ENCODE peak calls at places on chromosomes 11 and 22, in seven cellular contexts. One of them, this sample, is unnamed.

GRCh38 chr11:85756401-85757200 is 54.3 kb downstream of the SYTL2 start:
- DNase-seq in right lobe of liver: no peak
- DNase-seq in adrenal gland: no peak
- DNase-seq in A549: no peak
- DNase-seq in spleen: no peak
- DNase-seq in uterus: no peak
- DNase-seq in esophagus squamous epithelium: no peak
- DNase-seq in this sample: no peak

GRCh38 chr11:119490253-119491006 is 67.5 kb upstream of the THY1 start:
- DNase-seq in adrenal gland: no peak
- DNase-seq in A549: no peak
- DNase-seq in uterus: no peak
- DNase-seq in right lobe of liver: no peak
- DNase-seq in spleen: peak; percentile 58
- DNase-seq in esophagus squamous epithelium: no peak
- DNase-seq in this sample: no peak

GRCh38 chr11:128484172-128484571 is 103.2 kb downstream of the ETS1 start:
- DNase-seq in esophagus squamous epithelium: no peak
- DNase-seq in A549: peak; percentile 55
- DNase-seq in uterus: no peak
- DNase-seq in spleen: no peak
- DNase-seq in adrenal gland: no peak
- DNase-seq in right lobe of liver: no peak
- DNase-seq in this sample: no peak

GRCh38 chr11:79152511-79152910 is 288.3 kb downstream of the TENM4 start:
- DNase-seq in esophagus squamous epithelium: no peak
- DNase-seq in adrenal gland: no peak
- DNase-seq in A549: no peak
- DNase-seq in right lobe of liver: no peak
- DNase-seq in spleen: no peak
- DNase-seq in uterus: no peak
- DNase-seq in this sample: no peak

GRCh38 chr11:104043678-104044239 is 7.3 kb downstream of the DDI1 start:
- DNase-seq in right lobe of liver: no peak
- DNase-seq in A549: no peak
- DNase-seq in adrenal gland: no peak
- DNase-seq in uterus: no peak
- DNase-seq in spleen: no peak
- DNase-seq in esophagus squamous epithelium: no peak
- DNase-seq in this sample: no peak

GRCh38 chr22:35140879-35141745 is 75.2 kb downstream of the ISX start:
- DNase-seq in spleen: peak; percentile 50
- DNase-seq in esophagus squamous epithelium: no peak
- DNase-seq in A549: no peak
- DNase-seq in right lobe of liver: no peak
- DNase-seq in adrenal gland: no peak
- DNase-seq in uterus: no peak
- DNase-seq in this sample: no peak

GRCh38 chr22:45112136-45112879 is 51.4 kb upstream of the NUP50 start:
- DNase-seq in spleen: no peak
- DNase-seq in right lobe of liver: no peak
- DNase-seq in uterus: no peak
- DNase-seq in A549: no peak
- DNase-seq in esophagus squamous epithelium: no peak
- DNase-seq in adrenal gland: peak; percentile 92
- DNase-seq in this sample: no peak

GRCh38 chr11:113282898-113283297 is 31.5 kb upstream of the TTC12 start:
- DNase-seq in right lobe of liver: no peak
- DNase-seq in esophagus squamous epithelium: no peak
- DNase-seq in spleen: no peak
- DNase-seq in adrenal gland: no peak
- DNase-seq in A549: no peak
- DNase-seq in uterus: no peak
- DNase-seq in this sample: peak; percentile 70

GRCh38 chr11:47161134-47161854 is 15.4 kb downstream of the ARFGAP2 start:
- DNase-seq in A549: peak; percentile 75
- DNase-seq in uterus: peak; percentile 53
- DNase-seq in esophagus squamous epithelium: no peak
- DNase-seq in adrenal gland: peak; percentile 62
- DNase-seq in spleen: no peak
- DNase-seq in right lobe of liver: peak; percentile 62
- DNase-seq in this sample: no peak

GRCh38 chr22:37440875-37441274 is 13.6 kb upstream of the ELFN2 start:
- DNase-seq in right lobe of liver: no peak
- DNase-seq in adrenal gland: no peak
- DNase-seq in spleen: no peak
- DNase-seq in esophagus squamous epithelium: no peak
- DNase-seq in A549: peak; percentile 29
- DNase-seq in uterus: no peak
- DNase-seq in this sample: no peak

GRCh38 chr11:86119062-86119461 is 50.2 kb upstream of the PICALM start:
- DNase-seq in uterus: no peak
- DNase-seq in right lobe of liver: no peak
- DNase-seq in adrenal gland: no peak
- DNase-seq in spleen: no peak
- DNase-seq in esophagus squamous epithelium: no peak
- DNase-seq in A549: no peak
- DNase-seq in this sample: no peak

GRCh38 chr22:17780116-17780740 is 6.0 kb upstream of the BID start:
- DNase-seq in esophagus squamous epithelium: no peak
- DNase-seq in right lobe of liver: no peak
- DNase-seq in uterus: no peak
- DNase-seq in spleen: no peak
- DNase-seq in A549: no peak
- DNase-seq in adrenal gland: no peak
- DNase-seq in this sample: no peak

GRCh38 chr22:25987948-25988347 is 181.3 kb upstream of the SEZ6L start:
- DNase-seq in uterus: no peak
- DNase-seq in right lobe of liver: no peak
- DNase-seq in esophagus squamous epithelium: no peak
- DNase-seq in A549: no peak
- DNase-seq in spleen: no peak
- DNase-seq in adrenal gland: no peak
- DNase-seq in this sample: no peak

GRCh38 chr22:35733742-35734516 is 16.3 kb downstream of the APOL5 start:
- DNase-seq in right lobe of liver: no peak
- DNase-seq in spleen: no peak
- DNase-seq in uterus: no peak
- DNase-seq in esophagus squamous epithelium: no peak
- DNase-seq in A549: no peak
- DNase-seq in adrenal gland: no peak
- DNase-seq in this sample: no peak

DNA sequence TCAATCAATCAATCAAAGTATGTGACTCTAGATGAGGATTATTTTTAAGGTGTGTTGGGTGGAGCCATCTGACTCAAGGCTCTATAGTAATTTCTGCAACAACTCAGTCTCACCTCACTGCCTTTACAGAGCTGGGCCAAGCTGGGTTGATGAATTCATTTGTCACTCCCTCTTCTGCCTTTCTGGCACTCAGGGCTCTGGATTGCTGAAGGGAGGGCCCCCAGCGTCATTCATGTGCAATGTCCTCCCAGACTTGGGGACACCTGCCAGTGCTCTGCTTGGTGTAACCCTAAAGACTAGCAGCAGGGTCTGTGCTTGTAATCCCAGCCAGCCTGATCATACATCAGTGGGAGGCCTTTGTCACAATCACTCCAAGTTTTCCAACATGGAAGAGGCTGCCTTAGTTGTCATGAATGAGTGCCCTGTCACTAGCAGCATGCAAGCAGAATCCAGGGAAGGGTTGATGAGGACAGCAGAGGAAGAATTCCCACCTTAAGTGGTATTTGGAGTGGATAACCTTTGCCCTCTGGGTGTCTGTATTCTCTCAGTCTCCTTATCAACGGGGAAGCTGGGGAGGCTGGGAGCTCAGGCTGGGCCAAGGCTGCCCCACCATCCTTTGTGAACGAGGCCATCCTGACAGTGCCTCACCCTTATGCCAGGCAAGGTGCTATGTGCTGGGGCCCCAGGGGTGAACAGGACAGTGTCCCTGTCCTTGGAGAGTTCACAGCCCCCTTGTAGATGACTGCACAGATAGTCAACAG is 2.0 kb upstream of the TP53I11 start:
- DNase-seq in right lobe of liver: no peak
- DNase-seq in uterus: no peak
- DNase-seq in adrenal gland: no peak
- DNase-seq in spleen: no peak
- DNase-seq in esophagus squamous epithelium: no peak
- DNase-seq in A549: no peak
- DNase-seq in this sample: no peak
- H3K27ac ChIP-seq in right lobe of liver: no peak overlapping the region
- H3K27ac ChIP-seq in uterus: no peak overlapping the region
- H3K27ac ChIP-seq in adrenal gland: no peak overlapping the region
- H3K27ac ChIP-seq in spleen: peak overlapping the region; percentile 97
- H3K27ac ChIP-seq in esophagus squamous epithelium: no peak overlapping the region
- H3K27ac ChIP-seq in A549: no peak overlapping the region
- H3K27ac ChIP-seq in this sample: no peak overlapping the region

DNA sequence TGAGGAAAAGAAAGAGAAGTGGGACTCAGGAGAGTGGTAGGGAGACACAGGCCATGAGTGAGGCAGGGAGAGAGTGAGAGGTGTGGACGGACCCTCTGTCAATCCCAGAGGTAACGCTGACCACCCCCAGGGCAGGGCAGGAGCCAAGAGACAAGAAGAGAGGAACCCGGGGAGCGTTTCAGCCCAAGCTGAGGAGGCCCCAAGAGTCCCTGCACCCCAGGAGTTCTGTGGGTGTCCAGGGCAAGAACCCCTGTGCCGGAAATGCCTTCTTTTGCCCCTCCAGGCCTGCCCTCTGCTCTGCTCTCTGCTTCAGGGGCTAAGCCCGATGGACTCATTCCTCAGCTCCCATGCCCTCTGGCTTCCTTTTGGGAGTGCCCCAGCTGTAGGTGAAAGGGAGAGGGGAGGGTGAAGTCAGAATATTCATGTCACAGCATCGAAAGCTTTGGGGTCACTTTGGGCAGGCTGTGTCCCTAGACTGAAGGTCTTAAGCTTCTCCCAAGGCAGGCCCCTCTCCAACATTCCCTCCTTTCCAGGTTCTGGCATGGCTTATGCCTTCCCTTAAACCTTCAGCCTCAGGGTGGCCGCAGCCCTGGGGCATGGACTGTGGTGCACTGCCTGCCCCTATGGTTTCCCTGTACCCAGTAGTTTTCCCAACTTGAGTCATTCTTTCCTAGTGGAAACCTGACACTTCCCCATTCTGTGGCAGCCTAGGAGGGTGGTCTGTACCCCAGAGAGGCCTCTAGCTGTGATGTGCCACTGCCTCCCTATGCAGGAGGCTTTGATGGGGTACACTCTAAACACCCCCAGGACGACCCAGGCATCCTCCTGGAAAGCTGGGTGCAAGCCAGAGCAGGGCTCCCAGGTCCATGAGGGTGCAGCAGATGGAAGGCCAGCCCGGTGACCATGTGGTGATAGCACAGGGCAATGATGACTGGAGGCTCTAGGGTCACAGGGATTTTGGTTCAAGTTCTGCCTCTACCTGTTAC is 27.1 kb downstream of the MYEOV start:
- DNase-seq in esophagus squamous epithelium: no peak
- DNase-seq in spleen: peak; percentile 21
- DNase-seq in uterus: no peak
- DNase-seq in right lobe of liver: peak; percentile 31
- DNase-seq in adrenal gland: no peak
- DNase-seq in A549: no peak
- DNase-seq in this sample: no peak
- TF ChIP-seq POLR2A in esophagus squamous epithelium: no peak
- TF ChIP-seq POLR2A in spleen: no peak
- TF ChIP-seq POLR2A in uterus: no peak
- TF ChIP-seq POLR2A in right lobe of liver: no peak
- TF ChIP-seq POLR2A in adrenal gland: no peak
- TF ChIP-seq POLR2A in A549: no peak
- TF ChIP-seq POLR2A in this sample: no peak

GRCh38 chr11:2944530-2944929 is 15.3 kb upstream of the PHLDA2 start:
- DNase-seq in spleen: peak; percentile 75
- DNase-seq in right lobe of liver: no peak
- DNase-seq in adrenal gland: no peak
- DNase-seq in uterus: no peak
- DNase-seq in esophagus squamous epithelium: no peak
- DNase-seq in A549: no peak
- DNase-seq in this sample: no peak
- H3K27ac ChIP-seq in spleen: peak overlapping the region; percentile 81
- H3K27ac ChIP-seq in right lobe of liver: no peak overlapping the region
- H3K27ac ChIP-seq in adrenal gland: no peak overlapping the region
- H3K27ac ChIP-seq in uterus: peak overlapping the region; percentile 70
- H3K27ac ChIP-seq in esophagus squamous epithelium: no peak overlapping the region
- H3K27ac ChIP-seq in A549: no peak overlapping the region
- H3K27ac ChIP-seq in this sample: peak overlapping the region; percentile 63

GRCh38 chr11:64357904-64358535 is 942 bp upstream of the RPS6KA4 start:
- DNase-seq in A549: peak; percentile 56
- DNase-seq in esophagus squamous epithelium: no peak
- DNase-seq in spleen: no peak
- DNase-seq in right lobe of liver: no peak
- DNase-seq in adrenal gland: no peak
- DNase-seq in uterus: no peak
- DNase-seq in this sample: no peak
- TF ChIP-seq POLR2A in A549: peak; percentile 12
- TF ChIP-seq POLR2A in esophagus squamous epithelium: no peak
- TF ChIP-seq POLR2A in spleen: no peak
- TF ChIP-seq POLR2A in right lobe of liver: no peak
- TF ChIP-seq POLR2A in adrenal gland: no peak
- TF ChIP-seq POLR2A in uterus: no peak
- TF ChIP-seq POLR2A in this sample: no peak

GRCh38 chr11:90908074-90908473 is 685.2 kb upstream of the CHORDC1 start:
- DNase-seq in esophagus squamous epithelium: no peak
- DNase-seq in adrenal gland: no peak
- DNase-seq in A549: peak; percentile 12
- DNase-seq in spleen: no peak
- DNase-seq in uterus: no peak
- DNase-seq in right lobe of liver: no peak
- DNase-seq in this sample: no peak
- H3K27ac ChIP-seq in esophagus squamous epithelium: no peak overlapping the region
- H3K27ac ChIP-seq in adrenal gland: no peak overlapping the region
- H3K27ac ChIP-seq in A549: no peak overlapping the region
- H3K27ac ChIP-seq in spleen: no peak overlapping the region
- H3K27ac ChIP-seq in uterus: no peak overlapping the region
- H3K27ac ChIP-seq in right lobe of liver: no peak overlapping the region
- H3K27ac ChIP-seq in this sample: no peak overlapping the region

GRCh38 chr11:18012906-18013781 is at the start of gene SERGEF:
- DNase-seq in spleen: peak; percentile 99
- DNase-seq in A549: peak; percentile 89
- DNase-seq in adrenal gland: peak; percentile 94
- DNase-seq in uterus: peak; percentile 89
- DNase-seq in esophagus squamous epithelium: peak; percentile 78
- DNase-seq in right lobe of liver: peak; percentile 98
- DNase-seq in this sample: no peak
- TF ChIP-seq POLR2A in spleen: peak; percentile 81
- TF ChIP-seq POLR2A in A549: peak; percentile 60
- TF ChIP-seq POLR2A in adrenal gland: peak; percentile 87
- TF ChIP-seq POLR2A in uterus: no peak
- TF ChIP-seq POLR2A in esophagus squamous epithelium: no peak
- TF ChIP-seq POLR2A in right lobe of liver: peak; percentile 86
- TF ChIP-seq POLR2A in this sample: no peak

This sample was measured in vagina.